ENCODE peak calls at places on chromosomes 11 and 22, in seven cellular contexts. F is HCT116, G is GM12878, L is GM23338, B is A549, P is K562, S is SK-N-SH. Q is an unnamed sample.

GRCh38 chr22:50191041-50191740 is 5.5 kb downstream of the TRABD start:
- DNase-seq in G (peak), P (no peak), B (no peak), F (no peak), L (no peak), S (peak), Q (peak)

GRCh38 chr11:34181856-34182405 is 76.5 kb downstream of the NAT10 start:
- DNase-seq in P (no peak), B (no peak), G (no peak), F (no peak), L (no peak), S (no peak), Q (no peak)

GRCh38 chr11:103878646-103879045 is 157.8 kb upstream of the DDI1 start:
- DNase-seq in B (no peak), G (no peak), L (no peak), F (no peak), P (no peak), S (no peak), Q (peak)

GRCh38 chr11:2217211-2218081 is 45.8 kb upstream of the TH start:
- DNase-seq in G (no peak), S (peak), P (no peak), L (no peak), F (no peak), B (no peak), Q (no peak)

GRCh38 chr11:11663907-11664306 is 42.1 kb upstream of the GALNT18 start:
- DNase-seq in P (no peak), L (no peak), B (no peak), F (no peak), S (no peak), G (no peak), Q (no peak)

GRCh38 chr22:38114484-38115398 is 4.3 kb upstream of the BAIAP2L2 start:
- DNase-seq in P (peak), F (peak), B (peak), L (peak), S (peak), G (no peak), Q (peak)

GRCh38 chr11:65420506-65421203 is 1.9 kb upstream of the NEAT1 start:
- DNase-seq in P (peak), L (no peak), F (no peak), B (no peak), S (peak), G (no peak), Q (no peak)

GRCh38 chr22:36048911-36049677 is 20.5 kb upstream of the RBFOX2 start:
- DNase-seq in S (no peak), L (no peak), F (no peak), B (no peak), G (no peak), P (peak), Q (no peak)

GRCh38 chr11:19988598-19988997 is 171.7 kb downstream of the DBX1 start:
- DNase-seq in F (peak), S (no peak), P (no peak), B (peak), G (no peak), L (peak), Q (no peak)

GRCh38 chr11:98564233-98564632 is 456.5 kb upstream of the CNTN5 start:
- DNase-seq in S (no peak), L (no peak), G (no peak), P (peak), B (no peak), F (no peak), Q (no peak)

GRCh38 chr22:17472886-17473285 is 90.4 kb upstream of the SLC25A18 start:
- DNase-seq in G (no peak), P (no peak), S (no peak), L (no peak), B (no peak), F (no peak), Q (no peak)

GRCh38 chr11:111417011-111417765 is 38.1 kb upstream of the POU2AF1 start:
- DNase-seq in L (no peak), S (no peak), P (no peak), G (peak), B (no peak), F (no peak), Q (no peak)

GRCh38 chr11:82771781-82772180 is 38.1 kb upstream of the FAM181B start:
- DNase-seq in F (no peak), L (no peak), G (no peak), B (no peak), S (no peak), P (no peak), Q (no peak)

GRCh38 chr11:87038235-87038960 is 664 bp downstream of the TMEM135 start:
- DNase-seq in G (no peak), P (no peak), L (no peak), B (no peak), S (peak), F (no peak), Q (no peak)

GRCh38 chr11:45331839-45332485 is 45.8 kb upstream of the SYT13 start:
- DNase-seq in F (no peak), S (no peak), P (no peak), L (peak), G (no peak), B (no peak), Q (no peak)

GRCh38 chr11:62242021-62242420 is at the start of gene SCGB1D2:
- DNase-seq in L (peak), G (no peak), P (no peak), F (no peak), B (peak), S (peak), Q (no peak)

GRCh38 chr11:2708151-2708581 is 8.4 kb upstream of the KCNQ1OT1 start:
- DNase-seq in L (no peak), S (no peak), P (no peak), F (no peak), B (no peak), G (no peak), Q (no peak)

GRCh38 chr11:70430122-70430521 is 31.8 kb downstream of the CTTN start:
- DNase-seq in B (no peak), G (no peak), P (no peak), F (no peak), L (no peak), S (no peak), Q (no peak)

GRCh38 chr11:65861533-65862183 is 1.4 kb downstream of the MUS81 start:
- DNase-seq in G (no peak), P (no peak), L (no peak), B (no peak), S (no peak), F (no peak), Q (no peak)

GRCh38 chr11:5531053-5531831 is 14.7 kb upstream of the UBQLNL start:
- DNase-seq in L (no peak), F (no peak), P (peak), S (no peak), B (no peak), G (no peak), Q (no peak)

GRCh38 chr11:72821221-72821919 is 7.2 kb downstream of the ATG16L2 start:
- DNase-seq in L (peak), F (no peak), G (no peak), P (no peak), B (no peak), S (no peak), Q (no peak)
- TF ChIP-seq REST in L (no peak), F (no peak), G (no peak), P (no peak), B (no peak), S (no peak), Q (no peak)

DNA sequence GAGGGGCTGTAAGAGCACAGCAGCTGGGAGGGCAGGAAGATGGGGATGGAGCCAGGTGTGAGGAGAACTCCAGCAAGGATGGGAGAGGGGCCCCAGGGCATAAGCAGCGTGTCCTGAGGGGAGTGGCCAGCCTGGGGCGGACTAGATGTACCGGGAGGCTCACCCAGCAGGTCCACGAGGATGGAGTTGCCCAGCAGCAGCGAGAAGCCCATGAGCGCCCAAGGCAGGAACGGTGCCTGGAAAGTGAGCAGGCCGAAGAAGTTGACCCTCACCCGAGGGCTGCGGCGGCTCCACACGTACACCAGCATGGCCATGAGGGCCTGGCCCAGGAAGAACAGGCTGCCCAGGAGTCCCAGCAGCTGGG is 1.3 kb downstream of the DERL3 start:
- DNase-seq in G (no peak), F (no peak), S (peak), B (no peak), P (no peak), L (no peak), Q (no peak)
- H3K27ac ChIP-seq in G (peak), F (no peak), S (no peak), B (no peak), P (no peak), L (no peak), Q (no peak)

GRCh38 chr22:42912049-42912448 is 55.0 kb upstream of the ARFGAP3 start:
- DNase-seq in F (no peak), G (no peak), L (no peak), B (no peak), P (no peak), S (no peak), Q (no peak)
- TF ChIP-seq REST in F (no peak), G (no peak), L (no peak), B (no peak), P (no peak), S (no peak), Q (no peak)

GRCh38 chr11:121656333-121657090 is 203.7 kb upstream of the SORL1-AS1 start:
- DNase-seq in L (peak), B (no peak), F (no peak), P (no peak), S (no peak), G (no peak), Q (no peak)

GRCh38 chr11:121654506-121655480 is 202.0 kb upstream of the SORL1-AS1 start:
- DNase-seq in G (no peak), S (no peak), F (no peak), P (no peak), B (no peak), L (no peak), Q (no peak)

GRCh38 chr11:121659811-121660210 is 207.0 kb upstream of the SORL1-AS1 start:
- DNase-seq in B (no peak), G (no peak), S (no peak), L (no peak), F (no peak), P (no peak), Q (no peak)

GRCh38 chr11:121655481-121656332 is 202.9 kb upstream of the SORL1-AS1 start:
- DNase-seq in F (peak), G (peak), B (peak), P (peak), S (peak), L (peak), Q (peak)

GRCh38 chr11:121657191-121657590 is 204.4 kb upstream of the SORL1-AS1 start:
- DNase-seq in P (no peak), B (no peak), S (no peak), F (no peak), L (no peak), G (no peak), Q (no peak)
- H3K27ac ChIP-seq in P (no peak), B (no peak), S (peak), F (no peak), L (no peak), G (no peak), Q (no peak)

DNA sequence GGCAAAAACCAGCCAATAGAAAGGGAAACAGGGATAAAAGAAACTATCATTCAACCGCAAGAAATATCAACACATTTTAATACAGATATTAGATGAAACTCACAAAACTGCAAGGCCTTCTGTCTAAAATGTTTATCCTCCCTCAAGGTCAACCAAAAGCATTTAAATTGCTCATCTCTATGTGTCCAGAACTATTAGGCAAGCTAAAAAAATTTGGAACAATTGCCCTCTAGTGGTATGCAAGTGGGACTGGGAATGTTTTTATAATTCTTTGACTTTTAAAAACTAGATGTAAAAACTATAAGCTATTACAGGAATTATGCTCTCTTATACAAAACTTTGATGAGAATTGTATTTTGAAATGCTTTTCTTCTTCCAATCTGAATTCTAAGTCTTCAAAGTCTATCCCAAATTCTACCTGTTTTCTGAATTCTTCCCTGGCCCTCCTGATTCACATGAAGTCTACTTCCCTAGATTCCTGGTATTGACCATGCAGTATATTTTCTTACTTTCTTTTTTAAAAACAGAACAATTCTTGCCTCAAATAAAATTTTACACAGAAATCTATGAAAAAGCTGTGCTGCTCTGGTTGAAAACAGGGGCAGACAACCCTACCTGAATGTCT is 4.9 kb downstream of the CWC15 start:
- DNase-seq in G (no peak), F (no peak), S (peak), L (peak), P (no peak), B (peak), Q (no peak)
- TF ChIP-seq REST in G (no peak), F (no peak), S (no peak), L (no peak), P (no peak), B (no peak), Q (no peak)

GRCh38 chr22:27474112-27474571 is 327.4 kb downstream of the MN1 start:
- DNase-seq in S (no peak), B (no peak), G (no peak), L (no peak), F (no peak), P (no peak), Q (no peak)
- H3K27ac ChIP-seq in S (no peak), B (peak), G (no peak), L (no peak), F (peak), P (no peak), Q (no peak)